ENCODE peak calls at places on chromosomes 13 and 19, in seven cellular contexts. One of them, this sample, is unnamed.

GRCh38 chr13:50910483-50910805 is 853 bp downstream of the RNASEH2B start:
- DNase-seq in AG04450: no peak
- DNase-seq in WTC11: peak
- DNase-seq in H54: peak
- DNase-seq in T-helper 1 cell: no peak
- DNase-seq in stimulated activated CD8-positive, alpha-beta memory T cell treated with anti-CD3 and anti-CD28 coated beads, Interleukin-4, amount 100 ng/mL, for 48 hours: no peak
- DNase-seq in NCI-H82: peak
- DNase-seq in this sample: no peak

GRCh38 chr19:13839938-13840750 is 36.8 kb upstream of the NANOS3 start:
- DNase-seq in AG04450: no peak
- DNase-seq in WTC11: no peak
- DNase-seq in H54: peak
- DNase-seq in T-helper 1 cell: no peak
- DNase-seq in stimulated activated CD8-positive, alpha-beta memory T cell treated with anti-CD3 and anti-CD28 coated beads, Interleukin-4, amount 100 ng/mL, for 48 hours: peak
- DNase-seq in NCI-H82: no peak
- DNase-seq in this sample: no peak

GRCh38 chr13:94009696-94010095 is 469.8 kb downstream of the DCT start:
- DNase-seq in AG04450: no peak
- DNase-seq in WTC11: no peak
- DNase-seq in H54: no peak
- DNase-seq in T-helper 1 cell: no peak
- DNase-seq in stimulated activated CD8-positive, alpha-beta memory T cell treated with anti-CD3 and anti-CD28 coated beads, Interleukin-4, amount 100 ng/mL, for 48 hours: no peak
- DNase-seq in NCI-H82: no peak
- DNase-seq in this sample: no peak

GRCh38 chr19:46753420-46754155 is 7.3 kb upstream of the STRN4 start:
- DNase-seq in AG04450: no peak
- DNase-seq in WTC11: peak
- DNase-seq in H54: no peak
- DNase-seq in T-helper 1 cell: no peak
- DNase-seq in stimulated activated CD8-positive, alpha-beta memory T cell treated with anti-CD3 and anti-CD28 coated beads, Interleukin-4, amount 100 ng/mL, for 48 hours: peak
- DNase-seq in NCI-H82: peak
- DNase-seq in this sample: peak

GRCh38 chr13:63279136-63279535 is 1863.5 kb upstream of the PCDH20 start:
- DNase-seq in AG04450: no peak
- DNase-seq in WTC11: no peak
- DNase-seq in H54: no peak
- DNase-seq in T-helper 1 cell: no peak
- DNase-seq in stimulated activated CD8-positive, alpha-beta memory T cell treated with anti-CD3 and anti-CD28 coated beads, Interleukin-4, amount 100 ng/mL, for 48 hours: no peak
- DNase-seq in NCI-H82: no peak
- DNase-seq in this sample: no peak

GRCh38 chr13:25249001-25249543 is 38.2 kb downstream of the MTMR6 start:
- DNase-seq in AG04450: no peak
- DNase-seq in WTC11: peak
- DNase-seq in H54: no peak
- DNase-seq in T-helper 1 cell: no peak
- DNase-seq in stimulated activated CD8-positive, alpha-beta memory T cell treated with anti-CD3 and anti-CD28 coated beads, Interleukin-4, amount 100 ng/mL, for 48 hours: no peak
- DNase-seq in NCI-H82: peak
- DNase-seq in this sample: no peak

GRCh38 chr13:114112231-114112825 is 20.1 kb downstream of the RASA3 start:
- DNase-seq in AG04450: no peak
- DNase-seq in WTC11: peak
- DNase-seq in H54: no peak
- DNase-seq in T-helper 1 cell: no peak
- DNase-seq in stimulated activated CD8-positive, alpha-beta memory T cell treated with anti-CD3 and anti-CD28 coated beads, Interleukin-4, amount 100 ng/mL, for 48 hours: no peak
- DNase-seq in NCI-H82: no peak
- DNase-seq in this sample: no peak

GRCh38 chr13:83536153-83536552 is 346.1 kb downstream of the SLITRK1 start:
- DNase-seq in AG04450: no peak
- DNase-seq in WTC11: no peak
- DNase-seq in H54: no peak
- DNase-seq in T-helper 1 cell: no peak
- DNase-seq in stimulated activated CD8-positive, alpha-beta memory T cell treated with anti-CD3 and anti-CD28 coated beads, Interleukin-4, amount 100 ng/mL, for 48 hours: no peak
- DNase-seq in NCI-H82: no peak
- DNase-seq in this sample: no peak

GRCh38 chr19:23776507-23777205 is 18.0 kb upstream of the ZNF681 start:
- DNase-seq in AG04450: no peak
- DNase-seq in WTC11: no peak
- DNase-seq in H54: no peak
- DNase-seq in T-helper 1 cell: no peak
- DNase-seq in stimulated activated CD8-positive, alpha-beta memory T cell treated with anti-CD3 and anti-CD28 coated beads, Interleukin-4, amount 100 ng/mL, for 48 hours: no peak
- DNase-seq in NCI-H82: no peak
- DNase-seq in this sample: no peak

GRCh38 chr13:99280166-99280565 is 22.0 kb upstream of the GPR18 start:
- DNase-seq in AG04450: no peak
- DNase-seq in WTC11: no peak
- DNase-seq in H54: no peak
- DNase-seq in T-helper 1 cell: no peak
- DNase-seq in stimulated activated CD8-positive, alpha-beta memory T cell treated with anti-CD3 and anti-CD28 coated beads, Interleukin-4, amount 100 ng/mL, for 48 hours: no peak
- DNase-seq in NCI-H82: no peak
- DNase-seq in this sample: no peak

GRCh38 chr13:67299731-67300130 is 69.6 kb upstream of the PCDH9 start:
- DNase-seq in AG04450: no peak
- DNase-seq in WTC11: no peak
- DNase-seq in H54: no peak
- DNase-seq in T-helper 1 cell: no peak
- DNase-seq in stimulated activated CD8-positive, alpha-beta memory T cell treated with anti-CD3 and anti-CD28 coated beads, Interleukin-4, amount 100 ng/mL, for 48 hours: no peak
- DNase-seq in NCI-H82: no peak
- DNase-seq in this sample: peak

GRCh38 chr13:28489536-28489935 is 5.4 kb downstream of the FLT1 start:
- DNase-seq in AG04450: no peak
- DNase-seq in WTC11: no peak
- DNase-seq in H54: no peak
- DNase-seq in T-helper 1 cell: no peak
- DNase-seq in stimulated activated CD8-positive, alpha-beta memory T cell treated with anti-CD3 and anti-CD28 coated beads, Interleukin-4, amount 100 ng/mL, for 48 hours: no peak
- DNase-seq in NCI-H82: peak
- DNase-seq in this sample: no peak

GRCh38 chr19:2327773-2328400 is 499 bp downstream of the LSM7 start:
- DNase-seq in AG04450: peak
- DNase-seq in WTC11: no peak
- DNase-seq in H54: peak
- DNase-seq in T-helper 1 cell: no peak
- DNase-seq in stimulated activated CD8-positive, alpha-beta memory T cell treated with anti-CD3 and anti-CD28 coated beads, Interleukin-4, amount 100 ng/mL, for 48 hours: peak
- DNase-seq in NCI-H82: peak
- DNase-seq in this sample: peak

GRCh38 chr19:18886972-18887371 is 9.0 kb downstream of the CERS1 start:
- DNase-seq in AG04450: no peak
- DNase-seq in WTC11: no peak
- DNase-seq in H54: no peak
- DNase-seq in T-helper 1 cell: no peak
- DNase-seq in stimulated activated CD8-positive, alpha-beta memory T cell treated with anti-CD3 and anti-CD28 coated beads, Interleukin-4, amount 100 ng/mL, for 48 hours: no peak
- DNase-seq in NCI-H82: no peak
- DNase-seq in this sample: no peak

GRCh38 chr13:62483774-62484173 is 1068.1 kb upstream of the PCDH20 start:
- DNase-seq in AG04450: no peak
- DNase-seq in WTC11: no peak
- DNase-seq in H54: no peak
- DNase-seq in T-helper 1 cell: no peak
- DNase-seq in stimulated activated CD8-positive, alpha-beta memory T cell treated with anti-CD3 and anti-CD28 coated beads, Interleukin-4, amount 100 ng/mL, for 48 hours: no peak
- DNase-seq in NCI-H82: peak
- DNase-seq in this sample: no peak

GRCh38 chr13:94705081-94705751 is 7.1 kb downstream of the SOX21 start:
- DNase-seq in AG04450: no peak
- DNase-seq in WTC11: peak
- DNase-seq in H54: no peak
- DNase-seq in T-helper 1 cell: no peak
- DNase-seq in stimulated activated CD8-positive, alpha-beta memory T cell treated with anti-CD3 and anti-CD28 coated beads, Interleukin-4, amount 100 ng/mL, for 48 hours: no peak
- DNase-seq in NCI-H82: peak
- DNase-seq in this sample: no peak

GRCh38 chr13:79749556-79749955 is 268.6 kb downstream of the NDFIP2 start:
- DNase-seq in AG04450: no peak
- DNase-seq in WTC11: no peak
- DNase-seq in H54: no peak
- DNase-seq in T-helper 1 cell: no peak
- DNase-seq in stimulated activated CD8-positive, alpha-beta memory T cell treated with anti-CD3 and anti-CD28 coated beads, Interleukin-4, amount 100 ng/mL, for 48 hours: no peak
- DNase-seq in NCI-H82: no peak
- DNase-seq in this sample: no peak

GRCh38 chr19:10544242-10544752 is 593 bp downstream of the ATG4D start:
- DNase-seq in AG04450: no peak
- DNase-seq in WTC11: no peak
- DNase-seq in H54: no peak
- DNase-seq in T-helper 1 cell: no peak
- DNase-seq in stimulated activated CD8-positive, alpha-beta memory T cell treated with anti-CD3 and anti-CD28 coated beads, Interleukin-4, amount 100 ng/mL, for 48 hours: peak
- DNase-seq in NCI-H82: peak
- DNase-seq in this sample: no peak

GRCh38 chr13:37179646-37180045 is 74.2 kb upstream of the CSNK1A1L start:
- DNase-seq in AG04450: no peak
- DNase-seq in WTC11: no peak
- DNase-seq in H54: no peak
- DNase-seq in T-helper 1 cell: no peak
- DNase-seq in stimulated activated CD8-positive, alpha-beta memory T cell treated with anti-CD3 and anti-CD28 coated beads, Interleukin-4, amount 100 ng/mL, for 48 hours: no peak
- DNase-seq in NCI-H82: no peak
- DNase-seq in this sample: no peak

GRCh38 chr19:11781295-11782057 is 14.7 kb downstream of the ZNF441 start:
- DNase-seq in AG04450: no peak
- DNase-seq in WTC11: no peak
- DNase-seq in H54: no peak
- DNase-seq in T-helper 1 cell: no peak
- DNase-seq in stimulated activated CD8-positive, alpha-beta memory T cell treated with anti-CD3 and anti-CD28 coated beads, Interleukin-4, amount 100 ng/mL, for 48 hours: no peak
- DNase-seq in NCI-H82: no peak
- DNase-seq in this sample: no peak

GRCh38 chr19:7883105-7883504 is 5.2 kb upstream of the LRRC8E start:
- DNase-seq in AG04450: no peak
- DNase-seq in WTC11: no peak
- DNase-seq in H54: no peak
- DNase-seq in T-helper 1 cell: no peak
- DNase-seq in stimulated activated CD8-positive, alpha-beta memory T cell treated with anti-CD3 and anti-CD28 coated beads, Interleukin-4, amount 100 ng/mL, for 48 hours: no peak
- DNase-seq in NCI-H82: no peak
- DNase-seq in this sample: no peak

GRCh38 chr19:47331490-47331889 is 485 bp upstream of the C5AR2 start:
- DNase-seq in AG04450: no peak
- DNase-seq in WTC11: no peak
- DNase-seq in H54: no peak
- DNase-seq in T-helper 1 cell: no peak
- DNase-seq in stimulated activated CD8-positive, alpha-beta memory T cell treated with anti-CD3 and anti-CD28 coated beads, Interleukin-4, amount 100 ng/mL, for 48 hours: no peak
- DNase-seq in NCI-H82: no peak
- DNase-seq in this sample: no peak

GRCh38 chr19:18960370-18960769 is 19.4 kb upstream of the HOMER3 start:
- DNase-seq in AG04450: no peak
- DNase-seq in WTC11: no peak
- DNase-seq in H54: no peak
- DNase-seq in T-helper 1 cell: no peak
- DNase-seq in stimulated activated CD8-positive, alpha-beta memory T cell treated with anti-CD3 and anti-CD28 coated beads, Interleukin-4, amount 100 ng/mL, for 48 hours: no peak
- DNase-seq in NCI-H82: no peak
- DNase-seq in this sample: no peak

GRCh38 chr13:81597101-81597500 is 1256.2 kb upstream of the SPRY2 start:
- DNase-seq in AG04450: no peak
- DNase-seq in WTC11: no peak
- DNase-seq in H54: no peak
- DNase-seq in T-helper 1 cell: no peak
- DNase-seq in stimulated activated CD8-positive, alpha-beta memory T cell treated with anti-CD3 and anti-CD28 coated beads, Interleukin-4, amount 100 ng/mL, for 48 hours: no peak
- DNase-seq in NCI-H82: no peak
- DNase-seq in this sample: no peak

GRCh38 chr19:932647-933552 is 7.1 kb downstream of the ARID3A start:
- DNase-seq in AG04450: peak
- DNase-seq in WTC11: no peak
- DNase-seq in H54: peak
- DNase-seq in T-helper 1 cell: no peak
- DNase-seq in stimulated activated CD8-positive, alpha-beta memory T cell treated with anti-CD3 and anti-CD28 coated beads, Interleukin-4, amount 100 ng/mL, for 48 hours: no peak
- DNase-seq in NCI-H82: no peak
- DNase-seq in this sample: no peak